ENCODE peak calls at places on chromosomes 5 and 9, in ten cellular contexts. H is stimulated activated CD8-positive, alpha-beta memory T cell treated with anti-CD3 and anti-CD28 coated beads, Interleukin-2, amount 100 ng/mL, for 1 hour; O is NCI-H748 treated with DMSO at 0.1 percent for 48 hours; R is SJSA1; K is pancreas; L is NCI-H1092; I is GM10248; X is lower lobe of right lung; T is T-helper 1 cell; P is NCI-H69. Q is an unnamed sample.

GRCh38 chr5:177997319-177997670 is 1.3 kb upstream of the PROP1 start:
- DNase-seq in H (no peak), O (no peak), R (no peak), K (no peak), L (no peak), I (no peak), X (no peak), T (no peak), P (no peak), Q (no peak)

GRCh38 chr9:33463151-33463550 is 10.6 kb downstream of the NOL6 start:
- DNase-seq in H (no peak), O (no peak), R (no peak), K (peak; percentile 60), L (no peak), I (no peak), X (peak; percentile 37), T (no peak), P (no peak), Q (no peak)

GRCh38 chr9:129245276-129245675 is 67.2 kb upstream of the IER5L start:
- DNase-seq in H (no peak), O (no peak), R (peak; percentile 9), K (peak; percentile 34), L (no peak), I (no peak), X (peak; percentile 32), T (no peak), P (no peak), Q (no peak)

GRCh38 chr5:74665246-74665645 is 19.8 kb upstream of the HEXB start:
- DNase-seq in H (no peak), O (no peak), R (no peak), K (no peak), L (no peak), I (no peak), X (no peak), T (no peak), P (peak; percentile 81), Q (no peak)

GRCh38 chr5:56612759-56613158 is 202.6 kb upstream of the MAP3K1 start:
- DNase-seq in H (no peak), O (no peak), R (no peak), K (no peak), L (no peak), I (no peak), X (no peak), T (peak; percentile 88), P (no peak), Q (no peak)

GRCh38 chr5:173378727-173379126 is 50.5 kb upstream of the STC2 start:
- DNase-seq in H (no peak), O (no peak), R (no peak), K (no peak), L (no peak), I (no peak), X (no peak), T (no peak), P (no peak), Q (no peak)

GRCh38 chr9:123640792-123641222 is 284.8 kb downstream of the CRB2 start:
- DNase-seq in H (no peak), O (no peak), R (no peak), K (no peak), L (no peak), I (no peak), X (no peak), T (peak; percentile 66), P (peak; percentile 65), Q (no peak)

GRCh38 chr5:1453613-1454012 is 8.4 kb upstream of the SLC6A3 start:
- DNase-seq in H (no peak), O (no peak), R (no peak), K (no peak), L (no peak), I (no peak), X (no peak), T (no peak), P (no peak), Q (no peak)

GRCh38 chr5:39494099-39494498 is 69.3 kb upstream of the DAB2 start:
- DNase-seq in H (no peak), O (no peak), R (no peak), K (no peak), L (no peak), I (no peak), X (no peak), T (no peak), P (no peak), Q (no peak)

GRCh38 chr9:2810424-2811075 is 33.3 kb downstream of the PUM3 start:
- DNase-seq in H (no peak), O (no peak), R (no peak), K (no peak), L (no peak), I (no peak), X (no peak), T (no peak), P (no peak), Q (no peak)

GRCh38 chr9:115292584-115293271 is 174.8 kb upstream of the TNC start:
- DNase-seq in H (no peak), O (no peak), R (peak; percentile 34), K (no peak), L (no peak), I (no peak), X (no peak), T (no peak), P (no peak), Q (no peak)

GRCh38 chr9:89440548-89440947 is 57.4 kb downstream of the SEMA4D start:
- DNase-seq in H (no peak), O (no peak), R (no peak), K (no peak), L (no peak), I (no peak), X (peak; percentile 90), T (peak; percentile 70), P (no peak), Q (no peak)

GRCh38 chr9:109780453-109781033 is 545 bp downstream of the PALM2AKAP2 start:
- DNase-seq in H (no peak), O (no peak), R (peak; percentile 62), K (no peak), L (peak; percentile 26), I (no peak), X (no peak), T (no peak), P (peak; percentile 79), Q (peak; percentile 44)

GRCh38 chr9:127817881-127818434 is 15.3 kb downstream of the FPGS start:
- DNase-seq in H (no peak), O (no peak), R (no peak), K (no peak), L (no peak), I (no peak), X (no peak), T (no peak), P (peak; percentile 58), Q (no peak)

GRCh38 chr9:122808141-122808540 is 8.2 kb downstream of the OR1K1 start:
- DNase-seq in H (no peak), O (no peak), R (no peak), K (no peak), L (no peak), I (no peak), X (no peak), T (peak; percentile 18), P (no peak), Q (no peak)

GRCh38 chr5:42784132-42784531 is 27.5 kb downstream of the CCDC152 start:
- DNase-seq in H (no peak), O (no peak), R (no peak), K (no peak), L (no peak), I (no peak), X (no peak), T (no peak), P (no peak), Q (no peak)

GRCh38 chr9:79224672-79225433 is 346.9 kb upstream of the TLE4 start:
- DNase-seq in H (no peak), O (no peak), R (no peak), K (no peak), L (no peak), I (no peak), X (no peak), T (no peak), P (peak; percentile 11), Q (no peak)

GRCh38 chr5:168472329-168472728 is 13.9 kb upstream of the RARS1 start:
- DNase-seq in H (no peak), O (no peak), R (peak; percentile 95), K (no peak), L (no peak), I (no peak), X (no peak), T (no peak), P (no peak), Q (no peak)

GRCh38 chr5:127772531-127772930 is 69.3 kb downstream of the CCDC192 start:
- DNase-seq in H (no peak), O (no peak), R (no peak), K (no peak), L (no peak), I (no peak), X (no peak), T (no peak), P (no peak), Q (no peak)

GRCh38 chr5:61333351-61334223 is 1.5 kb downstream of the ZSWIM6 start:
- DNase-seq in H (no peak), O (peak; percentile 9), R (peak; percentile 62), K (peak; percentile 76), L (no peak), I (peak; percentile 41), X (peak; percentile 80), T (peak; percentile 21), P (peak; percentile 79), Q (peak; percentile 77)

GRCh38 chr5:142717582-142718215 is 31.8 kb upstream of the FGF1 start:
- DNase-seq in H (no peak), O (no peak), R (peak; percentile 65), K (no peak), L (peak; percentile 11), I (no peak), X (no peak), T (peak; percentile 50), P (peak; percentile 68), Q (peak; percentile 48)

GRCh38 chr9:129703121-129703520 is 37.7 kb downstream of the PRRX2 start:
- DNase-seq in H (no peak), O (no peak), R (no peak), K (no peak), L (no peak), I (no peak), X (no peak), T (no peak), P (no peak), Q (no peak)

GRCh38 chr5:71830626-71831539 is 111.8 kb downstream of the CARTPT start:
- DNase-seq in H (no peak), O (no peak), R (peak; percentile 79), K (peak; percentile 57), L (peak; percentile 47), I (no peak), X (peak; percentile 59), T (no peak), P (peak; percentile 86), Q (peak; percentile 36)

GRCh38 chr5:77374686-77375085 is 117.4 kb downstream of the WDR41 start:
- DNase-seq in H (no peak), O (no peak), R (no peak), K (no peak), L (no peak), I (no peak), X (no peak), T (no peak), P (no peak), Q (no peak)

GRCh38 chr5:55481293-55481900 is 53.4 kb downstream of the PLPP1 start:
- DNase-seq in H (no peak), O (no peak), R (no peak), K (no peak), L (no peak), I (no peak), X (no peak), T (no peak), P (peak; percentile 8), Q (no peak)

GRCh38 chr9:127349483-127350127 is 47.4 kb upstream of the SLC2A8 start:
- DNase-seq in H (no peak), O (no peak), R (no peak), K (no peak), L (peak; percentile 29), I (no peak), X (no peak), T (no peak), P (no peak), Q (no peak)

GRCh38 chr9:135363556-135363955 is 116.0 kb upstream of the PPP1R26 start:
- DNase-seq in H (no peak), O (no peak), R (no peak), K (peak; percentile 28), L (peak; percentile 34), I (no peak), X (no peak), T (no peak), P (peak; percentile 98), Q (no peak)

GRCh38 chr5:151670074-151670686 is 16.5 kb downstream of the SPARC start:
- DNase-seq in H (no peak), O (no peak), R (no peak), K (no peak), L (no peak), I (no peak), X (no peak), T (no peak), P (no peak), Q (no peak)

Q was measured in H7.